ENCODE peak calls at places on chromosomes 2 and 18, in eight cellular contexts. One of them, this sample, is unnamed.

GRCh38 chr2:196059491-196059960 is 9.1 kb downstream of the DNAH7 start:
- DNase-seq in stimulated activated naive CD4-positive, alpha-beta T cell treated with Interleukin-2 at 50 U/mL for 16 hours: no peak
- DNase-seq in KBM-7: no peak
- DNase-seq in heart right ventricle: no peak
- DNase-seq in stimulated activated CD4-positive, alpha-beta T cell treated with anti-CD3 and anti-CD28 coated beads, Interleukin-2, amount 100 ng/mL, for 4 hours: no peak
- DNase-seq in cardiac fibroblast: no peak
- DNase-seq in MV-4-11: no peak
- DNase-seq in stomach: no peak
- DNase-seq in this sample: no peak

GRCh38 chr2:175037941-175038340 is 32.8 kb upstream of the CHN1 start:
- DNase-seq in KBM-7: no peak
- DNase-seq in stomach: no peak
- DNase-seq in cardiac fibroblast: no peak
- DNase-seq in MV-4-11: no peak
- DNase-seq in stimulated activated CD4-positive, alpha-beta T cell treated with anti-CD3 and anti-CD28 coated beads, Interleukin-2, amount 100 ng/mL, for 4 hours: no peak
- DNase-seq in stimulated activated naive CD4-positive, alpha-beta T cell treated with Interleukin-2 at 50 U/mL for 16 hours: no peak
- DNase-seq in heart right ventricle: no peak
- DNase-seq in this sample: no peak

GRCh38 chr2:101736861-101737291 is 39.4 kb downstream of the MAP4K4 start:
- DNase-seq in stimulated activated naive CD4-positive, alpha-beta T cell treated with Interleukin-2 at 50 U/mL for 16 hours: peak
- DNase-seq in heart right ventricle: no peak
- DNase-seq in cardiac fibroblast: peak
- DNase-seq in stimulated activated CD4-positive, alpha-beta T cell treated with anti-CD3 and anti-CD28 coated beads, Interleukin-2, amount 100 ng/mL, for 4 hours: no peak
- DNase-seq in MV-4-11: peak
- DNase-seq in KBM-7: no peak
- DNase-seq in stomach: no peak
- DNase-seq in this sample: no peak

GRCh38 chr18:73962251-73962650 is 185.4 kb downstream of the FBXO15 start:
- DNase-seq in stimulated activated naive CD4-positive, alpha-beta T cell treated with Interleukin-2 at 50 U/mL for 16 hours: no peak
- DNase-seq in MV-4-11: peak
- DNase-seq in heart right ventricle: no peak
- DNase-seq in KBM-7: no peak
- DNase-seq in stimulated activated CD4-positive, alpha-beta T cell treated with anti-CD3 and anti-CD28 coated beads, Interleukin-2, amount 100 ng/mL, for 4 hours: no peak
- DNase-seq in cardiac fibroblast: peak
- DNase-seq in stomach: no peak
- DNase-seq in this sample: no peak

GRCh38 chr2:108620656-108621055 is 86.4 kb downstream of the LIMS1 start:
- DNase-seq in heart right ventricle: no peak
- DNase-seq in cardiac fibroblast: no peak
- DNase-seq in KBM-7: no peak
- DNase-seq in stomach: no peak
- DNase-seq in stimulated activated CD4-positive, alpha-beta T cell treated with anti-CD3 and anti-CD28 coated beads, Interleukin-2, amount 100 ng/mL, for 4 hours: no peak
- DNase-seq in MV-4-11: no peak
- DNase-seq in stimulated activated naive CD4-positive, alpha-beta T cell treated with Interleukin-2 at 50 U/mL for 16 hours: no peak
- DNase-seq in this sample: no peak

GRCh38 chr2:200274116-200275075 is 32.1 kb upstream of the SPATS2L start:
- DNase-seq in stimulated activated naive CD4-positive, alpha-beta T cell treated with Interleukin-2 at 50 U/mL for 16 hours: no peak
- DNase-seq in KBM-7: no peak
- DNase-seq in stimulated activated CD4-positive, alpha-beta T cell treated with anti-CD3 and anti-CD28 coated beads, Interleukin-2, amount 100 ng/mL, for 4 hours: no peak
- DNase-seq in stomach: no peak
- DNase-seq in cardiac fibroblast: no peak
- DNase-seq in MV-4-11: no peak
- DNase-seq in heart right ventricle: no peak
- DNase-seq in this sample: peak

GRCh38 chr2:6186332-6187100 is 494.3 kb downstream of the SOX11 start:
- DNase-seq in stomach: peak
- DNase-seq in heart right ventricle: peak
- DNase-seq in MV-4-11: no peak
- DNase-seq in KBM-7: no peak
- DNase-seq in stimulated activated naive CD4-positive, alpha-beta T cell treated with Interleukin-2 at 50 U/mL for 16 hours: no peak
- DNase-seq in cardiac fibroblast: peak
- DNase-seq in stimulated activated CD4-positive, alpha-beta T cell treated with anti-CD3 and anti-CD28 coated beads, Interleukin-2, amount 100 ng/mL, for 4 hours: no peak
- DNase-seq in this sample: no peak

GRCh38 chr2:43460611-43461396 is 135.0 kb downstream of the THADA start:
- DNase-seq in KBM-7: no peak
- DNase-seq in stimulated activated CD4-positive, alpha-beta T cell treated with anti-CD3 and anti-CD28 coated beads, Interleukin-2, amount 100 ng/mL, for 4 hours: no peak
- DNase-seq in stimulated activated naive CD4-positive, alpha-beta T cell treated with Interleukin-2 at 50 U/mL for 16 hours: no peak
- DNase-seq in cardiac fibroblast: peak
- DNase-seq in stomach: no peak
- DNase-seq in MV-4-11: no peak
- DNase-seq in heart right ventricle: no peak
- DNase-seq in this sample: no peak

GRCh38 chr2:85675866-85676548 is 8.0 kb upstream of the SFTPB start:
- DNase-seq in stomach: no peak
- DNase-seq in stimulated activated naive CD4-positive, alpha-beta T cell treated with Interleukin-2 at 50 U/mL for 16 hours: no peak
- DNase-seq in MV-4-11: no peak
- DNase-seq in cardiac fibroblast: no peak
- DNase-seq in KBM-7: no peak
- DNase-seq in stimulated activated CD4-positive, alpha-beta T cell treated with anti-CD3 and anti-CD28 coated beads, Interleukin-2, amount 100 ng/mL, for 4 hours: no peak
- DNase-seq in heart right ventricle: no peak
- DNase-seq in this sample: no peak

GRCh38 chr2:239355724-239356123 is 45.1 kb downstream of the HDAC4 start:
- DNase-seq in heart right ventricle: no peak
- DNase-seq in stimulated activated naive CD4-positive, alpha-beta T cell treated with Interleukin-2 at 50 U/mL for 16 hours: no peak
- DNase-seq in cardiac fibroblast: peak
- DNase-seq in MV-4-11: no peak
- DNase-seq in stimulated activated CD4-positive, alpha-beta T cell treated with anti-CD3 and anti-CD28 coated beads, Interleukin-2, amount 100 ng/mL, for 4 hours: no peak
- DNase-seq in stomach: no peak
- DNase-seq in KBM-7: no peak
- DNase-seq in this sample: no peak

GRCh38 chr2:9741110-9741509 is 102.2 kb upstream of the TAF1B start:
- DNase-seq in stomach: no peak
- DNase-seq in stimulated activated naive CD4-positive, alpha-beta T cell treated with Interleukin-2 at 50 U/mL for 16 hours: no peak
- DNase-seq in MV-4-11: no peak
- DNase-seq in heart right ventricle: no peak
- DNase-seq in KBM-7: no peak
- DNase-seq in stimulated activated CD4-positive, alpha-beta T cell treated with anti-CD3 and anti-CD28 coated beads, Interleukin-2, amount 100 ng/mL, for 4 hours: no peak
- DNase-seq in cardiac fibroblast: no peak
- DNase-seq in this sample: no peak

GRCh38 chr2:37149626-37150322 is 7.0 kb downstream of the EIF2AK2 start:
- DNase-seq in MV-4-11: no peak
- DNase-seq in cardiac fibroblast: no peak
- DNase-seq in KBM-7: no peak
- DNase-seq in heart right ventricle: no peak
- DNase-seq in stomach: no peak
- DNase-seq in stimulated activated CD4-positive, alpha-beta T cell treated with anti-CD3 and anti-CD28 coated beads, Interleukin-2, amount 100 ng/mL, for 4 hours: no peak
- DNase-seq in stimulated activated naive CD4-positive, alpha-beta T cell treated with Interleukin-2 at 50 U/mL for 16 hours: no peak
- DNase-seq in this sample: no peak

GRCh38 chr2:1975060-1975459 is 230.7 kb upstream of the PXDN start:
- DNase-seq in MV-4-11: no peak
- DNase-seq in heart right ventricle: no peak
- DNase-seq in stimulated activated CD4-positive, alpha-beta T cell treated with anti-CD3 and anti-CD28 coated beads, Interleukin-2, amount 100 ng/mL, for 4 hours: no peak
- DNase-seq in stomach: no peak
- DNase-seq in cardiac fibroblast: no peak
- DNase-seq in KBM-7: no peak
- DNase-seq in stimulated activated naive CD4-positive, alpha-beta T cell treated with Interleukin-2 at 50 U/mL for 16 hours: no peak
- DNase-seq in this sample: no peak

GRCh38 chr2:207137922-207138321 is 27.8 kb downstream of the KLF7 start:
- DNase-seq in stimulated activated CD4-positive, alpha-beta T cell treated with anti-CD3 and anti-CD28 coated beads, Interleukin-2, amount 100 ng/mL, for 4 hours: no peak
- DNase-seq in cardiac fibroblast: no peak
- DNase-seq in heart right ventricle: no peak
- DNase-seq in stomach: no peak
- DNase-seq in MV-4-11: no peak
- DNase-seq in stimulated activated naive CD4-positive, alpha-beta T cell treated with Interleukin-2 at 50 U/mL for 16 hours: no peak
- DNase-seq in KBM-7: no peak
- DNase-seq in this sample: no peak

GRCh38 chr2:61898810-61899209 is 6.7 kb upstream of the COMMD1 start:
- DNase-seq in stimulated activated CD4-positive, alpha-beta T cell treated with anti-CD3 and anti-CD28 coated beads, Interleukin-2, amount 100 ng/mL, for 4 hours: no peak
- DNase-seq in stomach: no peak
- DNase-seq in heart right ventricle: no peak
- DNase-seq in MV-4-11: peak
- DNase-seq in stimulated activated naive CD4-positive, alpha-beta T cell treated with Interleukin-2 at 50 U/mL for 16 hours: no peak
- DNase-seq in KBM-7: peak
- DNase-seq in cardiac fibroblast: peak
- DNase-seq in this sample: peak

GRCh38 chr2:219644801-219645480 is 17.5 kb downstream of the SLC4A3 start:
- DNase-seq in stimulated activated naive CD4-positive, alpha-beta T cell treated with Interleukin-2 at 50 U/mL for 16 hours: no peak
- DNase-seq in MV-4-11: no peak
- DNase-seq in KBM-7: no peak
- DNase-seq in heart right ventricle: peak
- DNase-seq in stomach: no peak
- DNase-seq in cardiac fibroblast: no peak
- DNase-seq in stimulated activated CD4-positive, alpha-beta T cell treated with anti-CD3 and anti-CD28 coated beads, Interleukin-2, amount 100 ng/mL, for 4 hours: no peak
- DNase-seq in this sample: no peak

GRCh38 chr2:157830696-157831570 is 45.2 kb downstream of the ACVR1 start:
- DNase-seq in stimulated activated CD4-positive, alpha-beta T cell treated with anti-CD3 and anti-CD28 coated beads, Interleukin-2, amount 100 ng/mL, for 4 hours: no peak
- DNase-seq in heart right ventricle: no peak
- DNase-seq in cardiac fibroblast: peak
- DNase-seq in stimulated activated naive CD4-positive, alpha-beta T cell treated with Interleukin-2 at 50 U/mL for 16 hours: no peak
- DNase-seq in KBM-7: no peak
- DNase-seq in MV-4-11: peak
- DNase-seq in stomach: no peak
- DNase-seq in this sample: peak

GRCh38 chr2:134917958-134918517 is 584 bp upstream of the CCNT2 start:
- DNase-seq in stomach: peak
- DNase-seq in MV-4-11: peak
- DNase-seq in cardiac fibroblast: no peak
- DNase-seq in KBM-7: peak
- DNase-seq in stimulated activated naive CD4-positive, alpha-beta T cell treated with Interleukin-2 at 50 U/mL for 16 hours: peak
- DNase-seq in heart right ventricle: no peak
- DNase-seq in stimulated activated CD4-positive, alpha-beta T cell treated with anti-CD3 and anti-CD28 coated beads, Interleukin-2, amount 100 ng/mL, for 4 hours: peak
- DNase-seq in this sample: peak

GRCh38 chr2:142140434-142140845 is 9.6 kb upstream of the LRP1B start:
- DNase-seq in cardiac fibroblast: peak
- DNase-seq in stimulated activated CD4-positive, alpha-beta T cell treated with anti-CD3 and anti-CD28 coated beads, Interleukin-2, amount 100 ng/mL, for 4 hours: no peak
- DNase-seq in stomach: no peak
- DNase-seq in heart right ventricle: no peak
- DNase-seq in KBM-7: peak
- DNase-seq in MV-4-11: no peak
- DNase-seq in stimulated activated naive CD4-positive, alpha-beta T cell treated with Interleukin-2 at 50 U/mL for 16 hours: no peak
- DNase-seq in this sample: peak

GRCh38 chr2:95353613-95354468 is 48.7 kb upstream of the FAHD2A start:
- DNase-seq in heart right ventricle: no peak
- DNase-seq in stimulated activated CD4-positive, alpha-beta T cell treated with anti-CD3 and anti-CD28 coated beads, Interleukin-2, amount 100 ng/mL, for 4 hours: no peak
- DNase-seq in cardiac fibroblast: no peak
- DNase-seq in KBM-7: no peak
- DNase-seq in MV-4-11: peak
- DNase-seq in stomach: peak
- DNase-seq in stimulated activated naive CD4-positive, alpha-beta T cell treated with Interleukin-2 at 50 U/mL for 16 hours: no peak
- DNase-seq in this sample: no peak

GRCh38 chr2:85648619-85649018 is 19.4 kb downstream of the SFTPB start:
- DNase-seq in stimulated activated CD4-positive, alpha-beta T cell treated with anti-CD3 and anti-CD28 coated beads, Interleukin-2, amount 100 ng/mL, for 4 hours: no peak
- DNase-seq in heart right ventricle: no peak
- DNase-seq in stomach: no peak
- DNase-seq in MV-4-11: no peak
- DNase-seq in KBM-7: peak
- DNase-seq in stimulated activated naive CD4-positive, alpha-beta T cell treated with Interleukin-2 at 50 U/mL for 16 hours: no peak
- DNase-seq in cardiac fibroblast: peak
- DNase-seq in this sample: no peak

GRCh38 chr18:63318882-63319382 is 637 bp downstream of the BCL2 start:
- DNase-seq in stimulated activated CD4-positive, alpha-beta T cell treated with anti-CD3 and anti-CD28 coated beads, Interleukin-2, amount 100 ng/mL, for 4 hours: no peak
- DNase-seq in KBM-7: no peak
- DNase-seq in stomach: no peak
- DNase-seq in stimulated activated naive CD4-positive, alpha-beta T cell treated with Interleukin-2 at 50 U/mL for 16 hours: no peak
- DNase-seq in MV-4-11: no peak
- DNase-seq in heart right ventricle: no peak
- DNase-seq in cardiac fibroblast: no peak
- DNase-seq in this sample: no peak

GRCh38 chr2:172021955-172022354 is 22.2 kb downstream of the METAP1D start:
- DNase-seq in MV-4-11: no peak
- DNase-seq in heart right ventricle: peak
- DNase-seq in stimulated activated CD4-positive, alpha-beta T cell treated with anti-CD3 and anti-CD28 coated beads, Interleukin-2, amount 100 ng/mL, for 4 hours: no peak
- DNase-seq in KBM-7: no peak
- DNase-seq in cardiac fibroblast: peak
- DNase-seq in stimulated activated naive CD4-positive, alpha-beta T cell treated with Interleukin-2 at 50 U/mL for 16 hours: no peak
- DNase-seq in stomach: no peak
- DNase-seq in this sample: peak

GRCh38 chr18:62634991-62635630 is 80.2 kb upstream of the PHLPP1 start:
- DNase-seq in MV-4-11: no peak
- DNase-seq in stimulated activated CD4-positive, alpha-beta T cell treated with anti-CD3 and anti-CD28 coated beads, Interleukin-2, amount 100 ng/mL, for 4 hours: no peak
- DNase-seq in stimulated activated naive CD4-positive, alpha-beta T cell treated with Interleukin-2 at 50 U/mL for 16 hours: no peak
- DNase-seq in cardiac fibroblast: no peak
- DNase-seq in stomach: no peak
- DNase-seq in KBM-7: no peak
- DNase-seq in heart right ventricle: no peak
- DNase-seq in this sample: no peak

GRCh38 chr18:70762812-70763211 is 474.0 kb downstream of the SOCS6 start:
- DNase-seq in stimulated activated CD4-positive, alpha-beta T cell treated with anti-CD3 and anti-CD28 coated beads, Interleukin-2, amount 100 ng/mL, for 4 hours: no peak
- DNase-seq in heart right ventricle: no peak
- DNase-seq in stimulated activated naive CD4-positive, alpha-beta T cell treated with Interleukin-2 at 50 U/mL for 16 hours: no peak
- DNase-seq in stomach: no peak
- DNase-seq in cardiac fibroblast: no peak
- DNase-seq in KBM-7: no peak
- DNase-seq in MV-4-11: no peak
- DNase-seq in this sample: no peak

GRCh38 chr2:96085541-96086355 is 30.6 kb downstream of the ADRA2B start:
- DNase-seq in KBM-7: no peak
- DNase-seq in cardiac fibroblast: no peak
- DNase-seq in heart right ventricle: no peak
- DNase-seq in stimulated activated naive CD4-positive, alpha-beta T cell treated with Interleukin-2 at 50 U/mL for 16 hours: no peak
- DNase-seq in MV-4-11: no peak
- DNase-seq in stimulated activated CD4-positive, alpha-beta T cell treated with anti-CD3 and anti-CD28 coated beads, Interleukin-2, amount 100 ng/mL, for 4 hours: no peak
- DNase-seq in stomach: no peak
- DNase-seq in this sample: no peak

GRCh38 chr18:74414951-74415515 is 42.1 kb downstream of the DIPK1C start:
- DNase-seq in stimulated activated CD4-positive, alpha-beta T cell treated with anti-CD3 and anti-CD28 coated beads, Interleukin-2, amount 100 ng/mL, for 4 hours: no peak
- DNase-seq in MV-4-11: no peak
- DNase-seq in stomach: no peak
- DNase-seq in heart right ventricle: peak
- DNase-seq in KBM-7: no peak
- DNase-seq in stimulated activated naive CD4-positive, alpha-beta T cell treated with Interleukin-2 at 50 U/mL for 16 hours: no peak
- DNase-seq in cardiac fibroblast: no peak
- DNase-seq in this sample: no peak

GRCh38 chr2:61585383-61585782 is 47.2 kb upstream of the XPO1 start:
- DNase-seq in stomach: no peak
- DNase-seq in KBM-7: no peak
- DNase-seq in cardiac fibroblast: peak
- DNase-seq in stimulated activated naive CD4-positive, alpha-beta T cell treated with Interleukin-2 at 50 U/mL for 16 hours: no peak
- DNase-seq in stimulated activated CD4-positive, alpha-beta T cell treated with anti-CD3 and anti-CD28 coated beads, Interleukin-2, amount 100 ng/mL, for 4 hours: no peak
- DNase-seq in MV-4-11: no peak
- DNase-seq in heart right ventricle: peak
- DNase-seq in this sample: no peak

GRCh38 chr2:19670303-19670702 is 231.5 kb downstream of the TTC32 start:
- DNase-seq in stomach: no peak
- DNase-seq in stimulated activated naive CD4-positive, alpha-beta T cell treated with Interleukin-2 at 50 U/mL for 16 hours: no peak
- DNase-seq in heart right ventricle: no peak
- DNase-seq in cardiac fibroblast: no peak
- DNase-seq in stimulated activated CD4-positive, alpha-beta T cell treated with anti-CD3 and anti-CD28 coated beads, Interleukin-2, amount 100 ng/mL, for 4 hours: no peak
- DNase-seq in MV-4-11: no peak
- DNase-seq in KBM-7: no peak
- DNase-seq in this sample: no peak

GRCh38 chr2:228056293-228056692 is 125.2 kb downstream of the SPHKAP start:
- DNase-seq in stomach: no peak
- DNase-seq in MV-4-11: no peak
- DNase-seq in heart right ventricle: no peak
- DNase-seq in cardiac fibroblast: no peak
- DNase-seq in stimulated activated naive CD4-positive, alpha-beta T cell treated with Interleukin-2 at 50 U/mL for 16 hours: no peak
- DNase-seq in KBM-7: no peak
- DNase-seq in stimulated activated CD4-positive, alpha-beta T cell treated with anti-CD3 and anti-CD28 coated beads, Interleukin-2, amount 100 ng/mL, for 4 hours: no peak
- DNase-seq in this sample: no peak

GRCh38 chr2:168316073-168316440 is 68.7 kb upstream of the STK39 start:
- DNase-seq in stomach: no peak
- DNase-seq in heart right ventricle: no peak
- DNase-seq in stimulated activated naive CD4-positive, alpha-beta T cell treated with Interleukin-2 at 50 U/mL for 16 hours: no peak
- DNase-seq in MV-4-11: no peak
- DNase-seq in cardiac fibroblast: peak
- DNase-seq in stimulated activated CD4-positive, alpha-beta T cell treated with anti-CD3 and anti-CD28 coated beads, Interleukin-2, amount 100 ng/mL, for 4 hours: no peak
- DNase-seq in KBM-7: no peak
- DNase-seq in this sample: no peak

GRCh38 chr2:231565915-231566594 is 26.6 kb upstream of the TEX44 start:
- DNase-seq in cardiac fibroblast: no peak
- DNase-seq in MV-4-11: no peak
- DNase-seq in stimulated activated naive CD4-positive, alpha-beta T cell treated with Interleukin-2 at 50 U/mL for 16 hours: no peak
- DNase-seq in stimulated activated CD4-positive, alpha-beta T cell treated with anti-CD3 and anti-CD28 coated beads, Interleukin-2, amount 100 ng/mL, for 4 hours: no peak
- DNase-seq in stomach: no peak
- DNase-seq in KBM-7: no peak
- DNase-seq in heart right ventricle: no peak
- DNase-seq in this sample: no peak

GRCh38 chr2:233365861-233366520 is 11.7 kb downstream of the DGKD start:
- DNase-seq in stimulated activated CD4-positive, alpha-beta T cell treated with anti-CD3 and anti-CD28 coated beads, Interleukin-2, amount 100 ng/mL, for 4 hours: no peak
- DNase-seq in stimulated activated naive CD4-positive, alpha-beta T cell treated with Interleukin-2 at 50 U/mL for 16 hours: no peak
- DNase-seq in MV-4-11: peak
- DNase-seq in stomach: no peak
- DNase-seq in KBM-7: no peak
- DNase-seq in heart right ventricle: no peak
- DNase-seq in cardiac fibroblast: no peak
- DNase-seq in this sample: no peak

GRCh38 chr2:153165021-153165420 is 313.5 kb downstream of the RPRM start:
- DNase-seq in MV-4-11: no peak
- DNase-seq in heart right ventricle: no peak
- DNase-seq in stimulated activated naive CD4-positive, alpha-beta T cell treated with Interleukin-2 at 50 U/mL for 16 hours: no peak
- DNase-seq in stomach: no peak
- DNase-seq in KBM-7: no peak
- DNase-seq in cardiac fibroblast: no peak
- DNase-seq in stimulated activated CD4-positive, alpha-beta T cell treated with anti-CD3 and anti-CD28 coated beads, Interleukin-2, amount 100 ng/mL, for 4 hours: no peak
- DNase-seq in this sample: no peak

This sample was measured in foreskin melanocyte.